ENCODE peak calls at places on chromosomes 16 and 17, in ten cellular contexts. G is ovary, S is A549, W is body of pancreas, N is HCT116, M is esophagus squamous epithelium, B is IMR-90, F is uterus, P is endothelial cell of umbilical vein, L is prostate gland. A is an unnamed sample. For H3K4me1, the result is how much of the 10 kb centered on the place peaks cover.

GRCh38 chr16:80586476-80586875 is 45.7 kb downstream of the DYNLRB2 start:
- DNase-seq in G (no peak), W (no peak), S (no peak), L (no peak), N (no peak), M (no peak), F (no peak), B (peak), P (no peak), A (no peak)

GRCh38 chr16:85458952-85459351 is 154.2 kb upstream of the GSE1 start:
- DNase-seq in L (no peak), B (no peak), N (no peak), P (no peak), F (no peak), G (no peak), S (no peak), W (peak), M (no peak), A (no peak)

GRCh38 chr17:40886090-40886489 is 1.0 kb upstream of the KRT20 start:
- DNase-seq in N (no peak), M (no peak), F (no peak), G (no peak), B (peak), P (peak), L (no peak), W (no peak), S (no peak), A (no peak)

GRCh38 chr17:32491371-32492280 is 4.8 kb downstream of the CDK5R1 start:
- DNase-seq in B (no peak), L (no peak), G (no peak), P (no peak), N (no peak), M (no peak), W (no peak), F (no peak), S (no peak), A (peak)

GRCh38 chr16:57030346-57030902 is 41.1 kb downstream of the NLRC5 start:
- DNase-seq in P (no peak), B (no peak), N (no peak), G (no peak), F (no peak), W (no peak), L (no peak), S (no peak), M (no peak), A (no peak)

GRCh38 chr16:77289331-77289809 is 90.2 kb downstream of the SYCE1L start:
- DNase-seq in N (no peak), F (no peak), M (no peak), P (peak), G (no peak), L (no peak), B (peak), S (peak), W (no peak), A (no peak)

GRCh38 chr17:76691379-76692191 is 19.2 kb downstream of the MXRA7 start:
- DNase-seq in B (no peak), P (no peak), N (no peak), M (no peak), L (no peak), W (no peak), G (no peak), S (no peak), F (no peak), A (no peak)

GRCh38 chr16:85245307-85246172 is 133.3 kb upstream of the CIBAR2 start:
- DNase-seq in N (peak), L (peak), W (peak), B (peak), P (peak), G (peak), F (peak), M (no peak), S (peak), A (peak)

GRCh38 chr17:56680676-56681075 is 87.2 kb downstream of the NOG start:
- DNase-seq in P (no peak), M (no peak), N (no peak), G (no peak), L (no peak), F (no peak), S (no peak), B (no peak), W (no peak), A (no peak)

GRCh38 chr17:40922239-40922638 is 15.2 kb downstream of the KRT23 start:
- DNase-seq in N (no peak), W (peak), P (peak), L (no peak), M (no peak), B (peak), G (no peak), S (peak), F (peak), A (no peak)

GRCh38 chr16:79528281-79528680 is 72.3 kb downstream of the MAF start:
- DNase-seq in S (no peak), W (no peak), P (no peak), B (no peak), F (no peak), N (no peak), L (no peak), G (peak), M (no peak), A (no peak)

GRCh38 chr16:47143329-47143676 is 442 bp downstream of the NETO2 start:
- DNase-seq in B (peak), L (peak), M (no peak), W (peak), N (peak), S (peak), F (peak), G (peak), P (peak), A (peak)

GRCh38 chr16:51132484-51132883 is 18.6 kb downstream of the SALL1 start:
- DNase-seq in M (no peak), N (no peak), W (no peak), S (no peak), F (no peak), P (no peak), L (no peak), B (no peak), G (no peak), A (no peak)

GRCh38 chr16:2690852-2691251 is 8.5 kb downstream of the KCTD5 start:
- DNase-seq in M (no peak), P (no peak), B (no peak), L (no peak), W (no peak), N (no peak), G (no peak), S (no peak), F (no peak), A (no peak)

GRCh38 chr16:85025781-85026653 is 1.6 kb upstream of the KIAA0513 start:
- DNase-seq in W (no peak), G (no peak), L (no peak), F (no peak), M (no peak), N (no peak), S (no peak), B (no peak), P (no peak), A (no peak)

GRCh38 chr17:12745481-12745880 is 43.8 kb upstream of the ARHGAP44 start:
- DNase-seq in B (no peak), S (no peak), N (no peak), L (no peak), M (no peak), G (no peak), P (no peak), F (no peak), W (no peak), A (no peak)

GRCh38 chr16:65658339-65659275 is 536.7 kb upstream of the CDH11 start:
- DNase-seq in F (peak), B (peak), S (no peak), N (no peak), W (peak), M (no peak), L (peak), P (peak), G (no peak), A (no peak)

DNA sequence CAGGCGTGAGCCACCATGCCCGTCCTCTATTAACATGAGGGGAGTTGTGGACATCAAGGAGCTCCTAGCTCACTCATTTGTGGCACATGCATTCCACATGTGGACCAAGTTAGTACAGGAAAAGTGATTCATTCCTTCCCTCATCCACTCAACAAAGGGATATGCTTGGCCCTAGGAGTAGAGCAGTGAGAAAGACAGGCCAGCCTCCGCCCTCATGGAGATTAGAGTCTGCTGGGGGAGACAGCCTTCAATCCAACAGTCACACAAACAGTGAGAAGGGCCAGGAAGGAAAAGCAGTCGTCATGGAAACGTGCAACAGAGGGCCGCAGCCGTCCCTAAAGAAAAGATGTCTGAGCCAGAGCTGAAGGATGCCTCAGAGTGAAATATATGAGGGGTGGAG is 109.9 kb downstream of the VPS53 start:
- DNase-seq in G (no peak), W (no peak), B (peak), N (no peak), F (no peak), L (no peak), M (no peak), P (peak), S (no peak), A (no peak)
- H3K4me1 ChIP-seq in G (under half), W (under half), B (under half), N (under half), F (under half), L (under half), M (under half), P (under half), S (under half), A (under half)

DNA sequence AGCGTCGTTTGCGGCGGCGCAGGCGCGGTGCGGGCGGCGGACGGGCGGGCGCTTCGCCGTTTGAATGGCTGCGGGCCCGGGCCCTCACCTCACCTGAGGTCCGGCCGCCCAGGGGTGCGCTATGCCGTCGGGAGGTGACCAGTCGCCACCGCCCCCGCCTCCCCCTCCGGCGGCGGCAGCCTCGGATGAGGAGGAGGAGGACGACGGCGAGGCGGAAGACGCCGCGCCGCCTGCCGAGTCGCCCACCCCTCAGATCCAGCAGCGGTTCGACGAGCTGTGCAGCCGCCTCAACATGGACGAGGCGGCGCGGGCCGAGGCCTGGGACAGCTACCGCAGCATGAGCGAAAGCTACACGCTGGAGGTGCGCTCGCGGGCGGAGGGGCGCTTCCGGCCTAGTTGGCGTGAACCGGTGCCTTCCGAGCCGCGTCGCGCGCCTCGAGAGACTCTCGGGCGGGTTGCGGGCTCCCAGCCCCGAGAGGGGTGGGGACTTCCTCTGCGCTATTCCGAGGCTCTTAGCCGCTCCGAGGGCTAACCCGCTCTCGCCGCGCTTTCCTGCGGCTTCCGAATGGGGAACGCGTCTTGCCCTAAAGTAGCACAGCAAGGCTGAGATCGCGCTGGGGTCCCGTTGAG is at the start of gene RBL2:
- DNase-seq in M (no peak), N (no peak), L (peak), B (peak), P (peak), S (peak), G (no peak), W (peak), F (peak), A (peak)
- TF ChIP-seq POLR2A in M (peak), N (no peak), L (peak), B (peak), P (no peak), S (peak), G (peak), W (peak), F (peak), A (peak)

GRCh38 chr16:399278-400019 is 2.2 kb upstream of the DECR2 start:
- DNase-seq in W (no peak), B (no peak), S (no peak), P (no peak), G (no peak), N (no peak), M (no peak), L (no peak), F (no peak), A (no peak)

GRCh38 chr16:397135-397661 is at the start of gene NME4:
- DNase-seq in N (no peak), B (no peak), S (no peak), P (peak), F (no peak), G (peak), W (no peak), M (no peak), L (no peak), A (no peak)

GRCh38 chr16:396605-397004 is 394 bp upstream of the NME4 start:
- DNase-seq in B (peak), L (no peak), W (no peak), P (peak), M (no peak), N (no peak), S (peak), F (peak), G (no peak), A (no peak)

GRCh38 chr16:398551-399277 is 1.7 kb downstream of the NME4 start:
- DNase-seq in P (no peak), L (no peak), N (no peak), B (no peak), F (no peak), M (no peak), G (no peak), S (no peak), W (no peak), A (no peak)

GRCh38 chr16:397736-398332 is 835 bp downstream of the NME4 start:
- DNase-seq in M (no peak), F (peak), B (peak), N (peak), L (peak), S (peak), P (peak), G (peak), W (peak), A (peak)
- H3K4me3 ChIP-seq in M (peak), F (peak), B (no peak), N (no peak), L (peak), S (peak), P (no peak), G (peak), W (no peak), A (no peak)

GRCh38 chr16:10926094-10926493 is 16.2 kb downstream of the DEXI start:
- DNase-seq in S (no peak), G (no peak), F (no peak), M (no peak), W (no peak), N (no peak), L (no peak), B (no peak), P (no peak), A (no peak)
- H3K4me1 ChIP-seq in S (under half), G (under half), F (under half), M (under half), W (under half), N (under half), L (under half), B (under half), P (under half), A (under half)

A was measured in Peyer's patch.